ENCODE peak calls at places on chromosome 13, in eight cellular contexts. R is GM12865; X is effector memory CD4-positive, alpha-beta T cell; C is SK-N-SH; M is GM03348; U is WERI-Rb-1; W is GM23248; J is DMS 273 treated with DMSO at 0.1 percent for 48 hours. N is an unnamed sample.
A peak's percentile ranks its signal among the peaks of the same experiment; 100 is the strongest.

GRCh38 chr13:113013303-113013702 is 44.3 kb downstream of the MCF2L start:
- DNase-seq in R (no peak), X (no peak), C (no peak), M (no peak), U (no peak), W (no peak), J (no peak), N (no peak)

GRCh38 chr13:73335226-73335625 is 276.4 kb downstream of the KLF5 start:
- DNase-seq in R (peak; percentile 8), X (no peak), C (no peak), M (peak; percentile 57), U (peak; percentile 13), W (peak; percentile 86), J (no peak), N (no peak)

GRCh38 chr13:32446778-32447465 is 19.0 kb upstream of the N4BP2L1 start:
- DNase-seq in R (no peak), X (no peak), C (no peak), M (no peak), U (peak; percentile 53), W (no peak), J (no peak), N (no peak)

GRCh38 chr13:112457485-112457884 is 81.3 kb downstream of the SPACA7 start:
- DNase-seq in R (no peak), X (no peak), C (no peak), M (no peak), U (no peak), W (no peak), J (no peak), N (no peak)

GRCh38 chr13:19059016-19059780 is 122.4 kb downstream of the TUBA3C start:
- DNase-seq in R (no peak), X (no peak), C (no peak), M (no peak), U (no peak), W (no peak), J (no peak), N (no peak)

GRCh38 chr13:48626077-48626449 is 27.7 kb upstream of the CYSLTR2 start:
- DNase-seq in R (no peak), X (no peak), C (no peak), M (no peak), U (no peak), W (no peak), J (no peak), N (no peak)

GRCh38 chr13:68026077-68026476 is 795.9 kb upstream of the PCDH9 start:
- DNase-seq in R (no peak), X (no peak), C (no peak), M (no peak), U (no peak), W (no peak), J (no peak), N (no peak)

GRCh38 chr13:98761126-98761978 is 8.9 kb upstream of the SLC15A1 start:
- DNase-seq in R (peak; percentile 59), X (no peak), C (no peak), M (peak; percentile 54), U (no peak), W (peak; percentile 81), J (no peak), N (no peak)

GRCh38 chr13:75196112-75196855 is 285.7 kb downstream of the TBC1D4 start:
- DNase-seq in R (no peak), X (no peak), C (no peak), M (peak; percentile 8), U (no peak), W (peak; percentile 7), J (peak; percentile 29), N (peak; percentile 89)

GRCh38 chr13:45879666-45880065 is 28.1 kb upstream of the SIAH3 start:
- DNase-seq in R (peak; percentile 31), X (no peak), C (no peak), M (no peak), U (peak; percentile 77), W (no peak), J (peak; percentile 4), N (no peak)

GRCh38 chr13:95641961-95642621 is 2.4 kb downstream of the DZIP1 start:
- DNase-seq in R (peak; percentile 16), X (no peak), C (peak; percentile 77), M (peak; percentile 80), U (no peak), W (peak; percentile 77), J (no peak), N (no peak)

GRCh38 chr13:71067164-71067815 is 799.7 kb downstream of the DACH1 start:
- DNase-seq in R (no peak), X (no peak), C (no peak), M (no peak), U (peak; percentile 11), W (no peak), J (peak; percentile 12), N (no peak)

GRCh38 chr13:111210082-111210481 is 95.0 kb downstream of the ARHGEF7 start:
- DNase-seq in R (no peak), X (no peak), C (no peak), M (no peak), U (no peak), W (no peak), J (no peak), N (no peak)

GRCh38 chr13:113864303-113864890 is 521 bp upstream of the GAS6 start:
- DNase-seq in R (no peak), X (no peak), C (peak; percentile 61), M (peak; percentile 64), U (no peak), W (peak; percentile 53), J (no peak), N (no peak)

GRCh38 chr13:30685987-30686386 is 49.4 kb upstream of the ALOX5AP start:
- DNase-seq in R (no peak), X (no peak), C (no peak), M (no peak), U (no peak), W (no peak), J (no peak), N (no peak)

GRCh38 chr13:96967248-96967745 is 27.0 kb downstream of the OXGR1 start:
- DNase-seq in R (no peak), X (no peak), C (no peak), M (no peak), U (no peak), W (peak; percentile 34), J (no peak), N (no peak)

GRCh38 chr13:31119966-31120733 is 41.6 kb downstream of the HSPH1 start:
- DNase-seq in R (no peak), X (no peak), C (no peak), M (no peak), U (no peak), W (no peak), J (no peak), N (no peak)

GRCh38 chr13:41648314-41648935 is 191.1 kb downstream of the RGCC start:
- DNase-seq in R (no peak), X (no peak), C (no peak), M (no peak), U (no peak), W (peak; percentile 24), J (no peak), N (no peak)

GRCh38 chr13:70170689-70171088 is 62.4 kb upstream of the KLHL1 start:
- DNase-seq in R (no peak), X (no peak), C (no peak), M (no peak), U (no peak), W (no peak), J (no peak), N (no peak)

GRCh38 chr13:22092791-22093545 is 422.1 kb downstream of the FGF9 start:
- DNase-seq in R (no peak), X (no peak), C (no peak), M (peak; percentile 66), U (no peak), W (peak; percentile 66), J (no peak), N (no peak)

GRCh38 chr13:93364166-93364565 is 137.6 kb downstream of the GPC6 start:
- DNase-seq in R (no peak), X (no peak), C (no peak), M (no peak), U (no peak), W (peak; percentile 46), J (no peak), N (no peak)

GRCh38 chr13:47066261-47066660 is 169.4 kb upstream of the HTR2A start:
- DNase-seq in R (no peak), X (no peak), C (no peak), M (peak; percentile 46), U (no peak), W (peak; percentile 44), J (no peak), N (no peak)

GRCh38 chr13:32426191-32426980 is 1.5 kb downstream of the N4BP2L1 start:
- DNase-seq in R (peak; percentile 84), X (peak; percentile 8), C (no peak), M (peak; percentile 21), U (no peak), W (peak; percentile 55), J (no peak), N (no peak)

GRCh38 chr13:32911506-32911905 is 104.7 kb upstream of the KL start:
- DNase-seq in R (peak; percentile 69), X (no peak), C (peak; percentile 43), M (peak; percentile 64), U (peak; percentile 48), W (peak; percentile 63), J (peak; percentile 5), N (peak; percentile 32)

GRCh38 chr13:50779443-50780200 is 63.9 kb downstream of the DLEU7 start:
- DNase-seq in R (no peak), X (no peak), C (peak; percentile 52), M (no peak), U (peak; percentile 44), W (no peak), J (no peak), N (no peak)

GRCh38 chr13:30892966-30893365 is 13.1 kb upstream of the MEDAG start:
- DNase-seq in R (peak; percentile 18), X (no peak), C (no peak), M (peak; percentile 41), U (peak; percentile 18), W (peak; percentile 82), J (no peak), N (no peak)

GRCh38 chr13:29465741-29466293 is 129.7 kb downstream of the SLC7A1 start:
- DNase-seq in R (no peak), X (no peak), C (peak; percentile 47), M (peak; percentile 38), U (no peak), W (peak; percentile 65), J (no peak), N (no peak)

GRCh38 chr13:89454736-89455135 is 1783.6 kb downstream of the SLITRK5 start:
- DNase-seq in R (no peak), X (no peak), C (no peak), M (no peak), U (no peak), W (no peak), J (no peak), N (no peak)

GRCh38 chr13:65535360-65535759 is 1694.8 kb downstream of the PCDH9 start:
- DNase-seq in R (no peak), X (no peak), C (no peak), M (no peak), U (no peak), W (no peak), J (no peak), N (no peak)

GRCh38 chr13:103430368-103430767 is 364.2 kb upstream of the SLC10A2 start:
- DNase-seq in R (no peak), X (no peak), C (no peak), M (no peak), U (no peak), W (no peak), J (no peak), N (no peak)

GRCh38 chr13:75101997-75102720 is 379.8 kb downstream of the TBC1D4 start:
- DNase-seq in R (no peak), X (no peak), C (no peak), M (peak; percentile 11), U (no peak), W (peak; percentile 22), J (no peak), N (no peak)

GRCh38 chr13:96519380-96519779 is 429.5 kb downstream of the HS6ST3 start:
- DNase-seq in R (no peak), X (no peak), C (no peak), M (no peak), U (no peak), W (no peak), J (no peak), N (no peak)

GRCh38 chr13:52846567-52847321 is 1.7 kb downstream of the PCDH8 start:
- DNase-seq in R (no peak), X (no peak), C (peak; percentile 75), M (peak; percentile 39), U (no peak), W (peak; percentile 55), J (no peak), N (no peak)

N was measured in NCI-H1694 treated with DMSO at 0.1 percent for 48 hours.